ENCODE peak calls at places on chromosomes 6 and 20, in nine cellular contexts. H, F, I, N, A, V, L, K and G are unnamed samples.

GRCh38 chr6:114712129-114712662 is 369.4 kb upstream of the HS3ST5 start:
- DNase-seq in H (no peak), F (no peak), I (no peak), N (no peak), A (no peak), V (no peak), L (no peak), K (no peak), G (no peak)

GRCh38 chr20:25274481-25274880 is 26.6 kb downstream of the PYGB start:
- DNase-seq in H (no peak), F (no peak), I (no peak), N (no peak), A (no peak), V (no peak), L (no peak), K (no peak), G (no peak)

GRCh38 chr6:159904497-159904911 is 13.7 kb downstream of the MAS1 start:
- DNase-seq in H (no peak), F (no peak), I (no peak), N (no peak), A (no peak), V (no peak), L (no peak), K (no peak), G (no peak)

GRCh38 chr20:24948939-24949679 is at the start of gene CST7:
- DNase-seq in H (no peak), F (no peak), I (peak; percentile 83), N (no peak), A (no peak), V (no peak), L (peak; percentile 35), K (no peak), G (no peak)

GRCh38 chr6:23410439-23410838 is 715.6 kb upstream of the NRSN1 start:
- DNase-seq in H (no peak), F (no peak), I (no peak), N (no peak), A (no peak), V (no peak), L (no peak), K (peak; percentile 31), G (no peak)

GRCh38 chr6:125030969-125031368 is 68.7 kb downstream of the RNF217 start:
- DNase-seq in H (no peak), F (no peak), I (no peak), N (no peak), A (no peak), V (no peak), L (no peak), K (no peak), G (no peak)

GRCh38 chr20:46129955-46130481 is 11.9 kb downstream of the CD40 start:
- DNase-seq in H (peak; percentile 83), F (no peak), I (no peak), N (no peak), A (peak; percentile 66), V (no peak), L (no peak), K (no peak), G (peak; percentile 3)

GRCh38 chr20:43959079-43959919 is 44.6 kb downstream of the TOX2 start:
- DNase-seq in H (peak; percentile 36), F (peak; percentile 57), I (no peak), N (no peak), A (no peak), V (no peak), L (peak; percentile 58), K (peak; percentile 46), G (peak; percentile 61)

GRCh38 chr20:62495798-62496325 is 20.1 kb upstream of the GATA5 start:
- DNase-seq in H (no peak), F (no peak), I (no peak), N (no peak), A (no peak), V (no peak), L (no peak), K (no peak), G (no peak)